ENCODE peak calls at places on chromosomes 16 and 17, in six cellular contexts. J is colonic mucosa; I is CD8-positive, alpha-beta T cell; B is GM13977; O is ascending aorta; H is neural crest cell. E is an unnamed sample.

GRCh38 chr16:30567991-30568638 is 3.4 kb downstream of the ZNF688 start:
- DNase-seq in J (no peak), I (peak), B (peak), O (no peak), H (no peak), E (peak)

GRCh38 chr17:78748730-78749317 is 33.2 kb downstream of the CYTH1 start:
- DNase-seq in J (peak), I (peak), B (no peak), O (peak), H (no peak), E (peak)

GRCh38 chr17:3531266-3532101 is 26.1 kb downstream of the TRPV3 start:
- DNase-seq in J (no peak), I (no peak), B (no peak), O (no peak), H (peak), E (no peak)

GRCh38 chr17:66837226-66837625 is 2.3 kb downstream of the CACNG5 start:
- DNase-seq in J (no peak), I (no peak), B (no peak), O (no peak), H (no peak), E (no peak)

GRCh38 chr17:49742256-49742655 is 21.7 kb downstream of the FAM117A start:
- DNase-seq in J (no peak), I (no peak), B (no peak), O (no peak), H (no peak), E (no peak)

GRCh38 chr16:12168054-12169018 is 191.8 kb downstream of the SNX29 start:
- DNase-seq in J (no peak), I (no peak), B (no peak), O (no peak), H (no peak), E (no peak)

GRCh38 chr16:78926723-78927200 is 673.8 kb downstream of the MAF start:
- DNase-seq in J (no peak), I (no peak), B (no peak), O (no peak), H (no peak), E (no peak)

GRCh38 chr16:81601601-81602251 is 157.1 kb downstream of the CMIP start:
- DNase-seq in J (no peak), I (no peak), B (no peak), O (no peak), H (no peak), E (no peak)

GRCh38 chr17:57528084-57528451 is 217.0 kb downstream of the CCDC182 start:
- DNase-seq in J (no peak), I (no peak), B (no peak), O (no peak), H (no peak), E (no peak)

GRCh38 chr16:51242281-51242994 is 91.4 kb upstream of the SALL1 start:
- DNase-seq in J (no peak), I (no peak), B (no peak), O (no peak), H (no peak), E (no peak)

GRCh38 chr16:81445143-81445922 is 725 bp downstream of the CMIP start:
- DNase-seq in J (no peak), I (peak), B (peak), O (no peak), H (no peak), E (no peak)

GRCh38 chr16:53232826-53233529 is 178.2 kb downstream of the CHD9 start:
- DNase-seq in J (no peak), I (no peak), B (no peak), O (no peak), H (no peak), E (no peak)

GRCh38 chr17:74981318-74981978 is 6.0 kb upstream of the CDR2L start:
- DNase-seq in J (no peak), I (no peak), B (no peak), O (no peak), H (no peak), E (no peak)

GRCh38 chr16:17173134-17173729 is 297.5 kb downstream of the XYLT1 start:
- DNase-seq in J (peak), I (no peak), B (no peak), O (peak), H (no peak), E (peak)

GRCh38 chr17:5583426-5584382 is 605 bp downstream of the NLRP1 start:
- DNase-seq in J (peak), I (peak), B (no peak), O (no peak), H (no peak), E (no peak)

GRCh38 chr17:82665891-82666290 is 17.6 kb upstream of the WDR45B start:
- DNase-seq in J (no peak), I (no peak), B (no peak), O (no peak), H (no peak), E (no peak)

GRCh38 chr16:87648236-87648635 is 45.9 kb downstream of the JPH3 start:
- DNase-seq in J (no peak), I (no peak), B (no peak), O (no peak), H (no peak), E (no peak)

GRCh38 chr17:21034350-21035235 is 8.2 kb downstream of the USP22 start:
- DNase-seq in J (no peak), I (no peak), B (no peak), O (no peak), H (no peak), E (peak)

GRCh38 chr17:21285164-21286065 is 904 bp downstream of the MAP2K3 start:
- DNase-seq in J (peak), I (no peak), B (peak), O (no peak), H (no peak), E (no peak)

GRCh38 chr17:14396542-14396941 is 95.7 kb downstream of the HS3ST3B1 start:
- DNase-seq in J (no peak), I (no peak), B (no peak), O (no peak), H (no peak), E (no peak)

GRCh38 chr16:46801428-46802049 is 29.4 kb downstream of the C16orf87 start:
- DNase-seq in J (no peak), I (no peak), B (no peak), O (no peak), H (no peak), E (no peak)

GRCh38 chr17:8082312-8082711 is 5.2 kb downstream of the ALOX12B start:
- DNase-seq in J (no peak), I (no peak), B (no peak), O (no peak), H (no peak), E (no peak)

GRCh38 chr17:67615011-67615561 is 102.7 kb upstream of the NOL11 start:
- DNase-seq in J (no peak), I (no peak), B (no peak), O (no peak), H (no peak), E (no peak)

GRCh38 chr16:89133457-89134127 is 38.0 kb upstream of the CDH15 start:
- DNase-seq in J (no peak), I (no peak), B (no peak), O (no peak), H (no peak), E (peak)

GRCh38 chr17:16259926-16260325 is 42.9 kb downstream of the PIGL start:
- DNase-seq in J (no peak), I (no peak), B (no peak), O (no peak), H (no peak), E (no peak)

GRCh38 chr16:21150375-21151001 is at the start of gene DNAH3:
- DNase-seq in J (no peak), I (no peak), B (no peak), O (no peak), H (no peak), E (no peak)

GRCh38 chr16:6146874-6147425 is 1049.4 kb upstream of the EEF2KMT start:
- DNase-seq in J (no peak), I (no peak), B (no peak), O (no peak), H (no peak), E (no peak)

GRCh38 chr17:54864636-54865420 is 35.8 kb upstream of the TOM1L1 start:
- DNase-seq in J (no peak), I (no peak), B (no peak), O (no peak), H (no peak), E (no peak)

GRCh38 chr16:50251375-50252081 is 14.8 kb upstream of the ADCY7 start:
- DNase-seq in J (no peak), I (no peak), B (no peak), O (no peak), H (no peak), E (no peak)

GRCh38 chr17:75571885-75572215 is 15.8 kb upstream of the MYO15B start:
- DNase-seq in J (no peak), I (no peak), B (no peak), O (no peak), H (no peak), E (no peak)

GRCh38 chr17:72421128-72422092 is 300.6 kb downstream of the SOX9 start:
- DNase-seq in J (peak), I (no peak), B (peak), O (no peak), H (no peak), E (no peak)

GRCh38 chr17:2275722-2276121 is 27.9 kb downstream of the SMG6 start:
- DNase-seq in J (no peak), I (no peak), B (no peak), O (no peak), H (no peak), E (no peak)

GRCh38 chr17:2274414-2274813 is 29.2 kb downstream of the SMG6 start:
- DNase-seq in J (no peak), I (no peak), B (no peak), O (no peak), H (no peak), E (no peak)

GRCh38 chr17:2266865-2267228 is 36.7 kb downstream of the SMG6 start:
- DNase-seq in J (no peak), I (no peak), B (peak), O (no peak), H (no peak), E (no peak)

GRCh38 chr17:2267354-2267753 is 36.2 kb downstream of the SMG6 start:
- DNase-seq in J (no peak), I (no peak), B (no peak), O (no peak), H (no peak), E (no peak)

GRCh38 chr17:2271985-2272702 is 31.4 kb downstream of the SMG6 start:
- DNase-seq in J (no peak), I (no peak), B (no peak), O (no peak), H (no peak), E (no peak)
- TF ChIP-seq CTCF in J (no peak), I (no peak), B (no peak), O (no peak), H (no peak), E (no peak)

DNA sequence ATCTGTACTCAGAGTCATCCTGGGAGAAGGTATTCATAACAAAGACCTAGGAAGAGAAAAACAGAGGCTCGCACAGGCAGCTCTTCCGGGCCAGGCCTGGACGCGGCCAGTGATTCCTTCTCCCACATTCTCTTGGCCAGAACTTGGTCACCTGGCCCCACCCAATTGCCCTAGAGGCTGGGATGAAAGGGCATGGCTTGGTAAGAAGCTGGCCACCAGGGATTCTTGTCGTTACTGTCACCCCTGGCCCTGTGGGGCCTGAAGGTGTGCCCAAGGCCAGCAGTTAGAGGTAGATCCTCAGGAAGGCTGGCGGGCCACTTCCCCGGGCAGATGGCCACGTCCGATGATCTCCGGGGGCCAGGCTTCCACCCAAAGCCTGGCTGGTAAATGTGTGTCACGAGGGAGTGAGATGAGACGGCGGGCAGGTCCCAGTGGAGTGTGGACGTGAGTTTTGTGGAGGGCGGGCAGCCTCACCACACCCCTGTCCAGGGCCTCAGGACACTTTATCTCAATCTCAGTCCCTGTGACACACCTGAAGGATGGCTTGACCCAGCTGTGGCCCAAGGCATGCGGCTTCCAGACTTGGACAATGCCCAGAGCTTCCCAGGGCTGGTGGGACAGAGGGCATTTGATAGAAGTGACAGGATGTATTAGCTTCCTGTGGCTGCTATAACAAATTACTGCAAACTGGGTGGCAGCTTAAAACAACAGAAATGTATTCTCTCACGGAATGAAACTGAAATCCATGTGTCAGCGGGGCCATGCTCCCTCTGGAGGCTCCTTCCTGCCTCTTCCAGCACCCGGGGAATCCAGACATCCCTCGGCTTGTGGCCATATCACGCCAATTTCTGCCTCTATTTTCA is 66.3 kb upstream of the GSE1 start:
- DNase-seq in J (no peak), I (no peak), B (no peak), O (no peak), H (no peak), E (no peak)
- TF ChIP-seq CTCF in J (no peak), I (no peak), B (no peak), O (no peak), H (peak), E (no peak)

GRCh38 chr17:30376621-30377452 is 1.9 kb upstream of the CPD start:
- DNase-seq in J (peak), I (peak), B (peak), O (no peak), H (no peak), E (no peak)

GRCh38 chr17:30369995-30370394 is 8.7 kb upstream of the CPD start:
- DNase-seq in J (no peak), I (no peak), B (no peak), O (no peak), H (no peak), E (no peak)

GRCh38 chr17:30368896-30369720 is 9.6 kb upstream of the CPD start:
- DNase-seq in J (no peak), I (no peak), B (no peak), O (no peak), H (no peak), E (no peak)

GRCh38 chr17:30375661-30376060 is 3.1 kb upstream of the CPD start:
- DNase-seq in J (no peak), I (no peak), B (no peak), O (no peak), H (no peak), E (no peak)

GRCh38 chr17:30372755-30373154 is 6.0 kb upstream of the CPD start:
- DNase-seq in J (no peak), I (no peak), B (no peak), O (no peak), H (no peak), E (no peak)
- TF ChIP-seq CTCF in J (no peak), I (no peak), B (peak), O (no peak), H (no peak), E (no peak)

GRCh38 chr17:19345486-19346350 is 16.8 kb downstream of the B9D1 start:
- DNase-seq in J (no peak), I (no peak), B (no peak), O (no peak), H (no peak), E (peak)

GRCh38 chr17:19343256-19343630 is 19.3 kb downstream of the B9D1 start:
- DNase-seq in J (no peak), I (no peak), B (no peak), O (no peak), H (no peak), E (no peak)

GRCh38 chr17:19343671-19344151 is 18.8 kb downstream of the B9D1 start:
- DNase-seq in J (no peak), I (no peak), B (no peak), O (peak), H (no peak), E (no peak)

GRCh38 chr17:19345067-19345460 is 17.5 kb downstream of the B9D1 start:
- DNase-seq in J (no peak), I (no peak), B (no peak), O (no peak), H (no peak), E (peak)

DNA sequence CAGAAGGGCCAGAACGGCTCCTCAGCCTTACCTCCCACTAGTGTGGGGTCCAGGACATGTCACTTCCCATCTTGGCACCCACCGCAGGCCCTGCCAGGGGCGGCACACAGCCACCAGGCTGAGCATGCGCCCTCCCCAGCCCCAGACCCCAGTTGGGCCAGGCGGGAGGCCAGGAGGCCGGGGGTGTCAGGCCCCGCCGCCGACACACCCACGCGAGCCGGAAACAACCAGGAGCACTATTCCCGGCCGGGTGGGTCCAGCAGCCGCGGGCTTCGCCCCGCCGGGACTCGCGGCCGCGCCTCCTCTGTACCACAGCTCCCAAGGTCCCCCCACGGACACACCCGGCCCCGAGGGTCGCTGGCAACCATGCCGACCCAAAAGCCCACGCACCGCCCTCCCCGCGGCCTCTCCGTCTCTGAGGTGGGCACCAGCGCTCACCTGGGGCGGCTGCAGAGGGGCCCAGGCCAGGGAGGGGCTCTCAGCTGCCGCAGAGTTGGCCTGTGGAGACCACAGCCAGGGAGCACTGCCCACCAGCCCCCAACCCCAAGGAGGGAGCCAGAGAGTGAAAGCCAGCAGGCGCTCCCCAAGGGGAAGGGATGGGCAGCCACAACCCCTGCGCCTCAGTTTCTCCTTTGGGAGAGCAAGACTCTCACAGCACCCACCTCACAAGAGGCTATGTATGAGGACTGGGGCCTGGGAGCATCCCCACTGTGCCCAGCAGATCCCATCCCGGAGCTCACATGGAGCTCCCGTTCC is 18.0 kb downstream of the B9D1 start:
- DNase-seq in J (no peak), I (no peak), B (no peak), O (peak), H (no peak), E (peak)
- TF ChIP-seq CTCF in J (no peak), I (no peak), B (no peak), O (no peak), H (no peak), E (no peak)

DNA sequence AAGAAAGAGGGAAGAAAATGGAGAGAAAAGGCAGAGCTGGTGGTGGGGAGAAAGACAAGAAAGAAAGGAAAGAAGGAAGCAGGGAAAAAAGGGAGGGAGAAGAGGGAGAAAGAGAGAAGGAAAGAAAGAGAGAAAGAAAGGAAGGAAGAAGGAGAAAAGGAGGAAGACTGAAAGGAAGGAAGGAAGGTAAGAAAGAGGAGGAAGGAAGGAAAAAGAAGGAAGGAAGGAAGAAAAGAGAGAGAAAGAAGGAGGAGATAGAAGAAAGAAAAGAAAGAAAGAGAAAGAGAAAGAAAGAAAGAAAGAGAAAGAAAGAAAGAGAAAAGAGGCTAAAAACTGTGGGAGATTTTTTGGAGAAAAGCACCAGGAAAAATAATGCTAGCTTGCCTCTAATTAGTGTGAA is 561.4 kb upstream of the GOT2 start:
- DNase-seq in J (no peak), I (no peak), B (no peak), O (no peak), H (no peak), E (no peak)
- TF ChIP-seq CTCF in J (no peak), I (no peak), B (no peak), O (no peak), H (no peak), E (no peak)

GRCh38 chr16:66082424-66082823 is 284.1 kb upstream of the CDH5 start:
- DNase-seq in J (no peak), I (no peak), B (no peak), O (no peak), H (no peak), E (no peak)

GRCh38 chr16:66085651-66086050 is 280.8 kb upstream of the CDH5 start:
- DNase-seq in J (no peak), I (no peak), B (no peak), O (no peak), H (no peak), E (no peak)

GRCh38 chr16:66091462-66091861 is 275.0 kb upstream of the CDH5 start:
- DNase-seq in J (no peak), I (no peak), B (no peak), O (no peak), H (no peak), E (no peak)

GRCh38 chr16:66084306-66084705 is 282.2 kb upstream of the CDH5 start:
- DNase-seq in J (no peak), I (no peak), B (no peak), O (no peak), H (no peak), E (no peak)

GRCh38 chr16:66087308-66087707 is 279.2 kb upstream of the CDH5 start:
- DNase-seq in J (no peak), I (no peak), B (no peak), O (no peak), H (no peak), E (no peak)
- TF ChIP-seq CTCF in J (no peak), I (no peak), B (no peak), O (no peak), H (no peak), E (no peak)

DNA sequence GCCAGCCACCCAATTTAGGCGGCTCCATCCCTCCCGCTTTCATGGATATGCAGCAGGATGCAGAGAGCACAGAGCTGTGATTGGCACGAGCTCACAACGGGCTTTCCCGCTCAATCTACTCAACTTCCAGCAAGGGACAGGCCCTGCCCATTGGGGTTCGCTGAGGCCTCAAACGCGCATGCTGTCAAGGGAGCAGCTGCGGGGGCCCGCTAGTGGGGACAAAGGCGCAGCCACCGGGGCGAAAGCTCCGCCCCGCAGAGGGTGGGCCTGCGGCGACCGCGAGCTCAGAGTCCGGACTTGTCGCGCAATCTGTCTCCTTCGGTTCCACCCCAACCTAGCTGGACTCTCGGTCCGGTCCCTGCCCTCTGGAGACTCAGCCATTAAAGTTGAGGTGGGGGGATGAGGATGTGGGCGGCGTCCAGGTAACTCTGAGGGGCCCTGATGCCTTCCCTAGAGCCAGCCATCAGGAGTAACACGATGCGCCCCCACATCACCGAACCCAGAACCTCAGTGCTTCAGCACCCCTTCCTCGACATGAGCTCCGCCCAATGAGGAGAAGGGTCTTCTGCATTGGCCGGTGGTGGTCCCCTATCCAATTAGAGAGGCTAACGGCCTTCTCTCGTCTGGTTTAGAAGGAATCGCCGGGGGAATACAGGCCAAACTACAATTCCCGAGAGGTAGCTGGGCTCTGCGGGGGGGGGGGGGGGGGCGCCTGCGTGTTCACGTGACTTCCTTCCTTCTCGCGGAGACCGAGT is 489 bp upstream of the NFATC3 start:
- DNase-seq in J (peak), I (peak), B (peak), O (peak), H (peak), E (peak)
- TF ChIP-seq CTCF in J (no peak), I (no peak), B (peak), O (no peak), H (peak), E (no peak)